ENCODE peak calls at places on chromosomes 16 and 17, in six cellular contexts. One of them, this sample, is unnamed. For H3K4me1, the result is how much of the 10 kb centered on the place peaks cover.

GRCh38 chr16:1789643-1790045 is 3.9 kb downstream of the IGFALS start:
- DNase-seq in GM12878: no peak
- DNase-seq in H1: no peak
- DNase-seq in HepG2: no peak
- DNase-seq in HCT116: no peak
- DNase-seq in K562: no peak
- DNase-seq in this sample: no peak

GRCh38 chr17:18004345-18004744 is 31.7 kb downstream of the DRC3 start:
- DNase-seq in GM12878: no peak
- DNase-seq in H1: no peak
- DNase-seq in HepG2: no peak
- DNase-seq in HCT116: no peak
- DNase-seq in K562: no peak
- DNase-seq in this sample: no peak

GRCh38 chr16:55499951-55500350 is 8.9 kb upstream of the LPCAT2 start:
- DNase-seq in GM12878: no peak
- DNase-seq in H1: peak
- DNase-seq in HepG2: no peak
- DNase-seq in HCT116: peak
- DNase-seq in K562: no peak
- DNase-seq in this sample: no peak

GRCh38 chr17:17757944-17758343 is 76.7 kb downstream of the RAI1 start:
- DNase-seq in GM12878: no peak
- DNase-seq in H1: no peak
- DNase-seq in HepG2: no peak
- DNase-seq in HCT116: no peak
- DNase-seq in K562: no peak
- DNase-seq in this sample: no peak

GRCh38 chr16:50546125-50546524 is 2.1 kb upstream of the NKD1 start:
- DNase-seq in GM12878: no peak
- DNase-seq in H1: no peak
- DNase-seq in HepG2: peak
- DNase-seq in HCT116: no peak
- DNase-seq in K562: no peak
- DNase-seq in this sample: no peak

GRCh38 chr16:380837-381787 is 666 bp downstream of the PGAP6 start:
- DNase-seq in GM12878: no peak
- DNase-seq in H1: peak
- DNase-seq in HepG2: no peak
- DNase-seq in HCT116: no peak
- DNase-seq in K562: peak
- DNase-seq in this sample: no peak

GRCh38 chr17:12492450-12492849 is 173.2 kb upstream of the MYOCD start:
- DNase-seq in GM12878: no peak
- DNase-seq in H1: no peak
- DNase-seq in HepG2: no peak
- DNase-seq in HCT116: no peak
- DNase-seq in K562: no peak
- DNase-seq in this sample: no peak

GRCh38 chr16:84754353-84754856 is 54.6 kb downstream of the USP10 start:
- DNase-seq in GM12878: peak
- DNase-seq in H1: peak
- DNase-seq in HepG2: peak
- DNase-seq in HCT116: peak
- DNase-seq in K562: peak
- DNase-seq in this sample: peak

GRCh38 chr17:75535119-75535537 is 9.6 kb downstream of the LLGL2 start:
- DNase-seq in GM12878: peak
- DNase-seq in H1: no peak
- DNase-seq in HepG2: no peak
- DNase-seq in HCT116: no peak
- DNase-seq in K562: no peak
- DNase-seq in this sample: no peak

GRCh38 chr17:10857976-10858375 is 20.1 kb upstream of the PIRT start:
- DNase-seq in GM12878: no peak
- DNase-seq in H1: no peak
- DNase-seq in HepG2: no peak
- DNase-seq in HCT116: no peak
- DNase-seq in K562: no peak
- DNase-seq in this sample: no peak

GRCh38 chr17:82615084-82616020 is 32.9 kb downstream of the WDR45B start:
- DNase-seq in GM12878: no peak
- DNase-seq in H1: peak
- DNase-seq in HepG2: peak
- DNase-seq in HCT116: no peak
- DNase-seq in K562: no peak
- DNase-seq in this sample: no peak

GRCh38 chr16:89308391-89309333 is 91.2 kb downstream of the ZNF778 start:
- DNase-seq in GM12878: no peak
- DNase-seq in H1: peak
- DNase-seq in HepG2: no peak
- DNase-seq in HCT116: no peak
- DNase-seq in K562: peak
- DNase-seq in this sample: no peak

GRCh38 chr16:85898521-85899442 is at the start of gene IRF8:
- DNase-seq in GM12878: peak
- DNase-seq in H1: peak
- DNase-seq in HepG2: no peak
- DNase-seq in HCT116: no peak
- DNase-seq in K562: no peak
- DNase-seq in this sample: no peak

GRCh38 chr17:76468634-76469010 is 1.2 kb downstream of the AANAT start:
- DNase-seq in GM12878: no peak
- DNase-seq in H1: no peak
- DNase-seq in HepG2: no peak
- DNase-seq in HCT116: no peak
- DNase-seq in K562: no peak
- DNase-seq in this sample: no peak

GRCh38 chr17:74777884-74778490 is 1.8 kb upstream of the NAT9 start:
- DNase-seq in GM12878: no peak
- DNase-seq in H1: no peak
- DNase-seq in HepG2: no peak
- DNase-seq in HCT116: no peak
- DNase-seq in K562: no peak
- DNase-seq in this sample: no peak

GRCh38 chr17:35709874-35710273 is 21.6 kb upstream of the RASL10B start:
- DNase-seq in GM12878: no peak
- DNase-seq in H1: no peak
- DNase-seq in HepG2: no peak
- DNase-seq in HCT116: peak
- DNase-seq in K562: no peak
- DNase-seq in this sample: no peak

GRCh38 chr16:81415757-81416156 is 28.9 kb upstream of the CMIP start:
- DNase-seq in GM12878: no peak
- DNase-seq in H1: no peak
- DNase-seq in HepG2: no peak
- DNase-seq in HCT116: no peak
- DNase-seq in K562: no peak
- DNase-seq in this sample: no peak

GRCh38 chr16:4318171-4318910 is 2.5 kb downstream of the GLIS2 start:
- DNase-seq in GM12878: no peak
- DNase-seq in H1: no peak
- DNase-seq in HepG2: no peak
- DNase-seq in HCT116: no peak
- DNase-seq in K562: no peak
- DNase-seq in this sample: no peak

GRCh38 chr17:58278661-58279015 is 2.1 kb downstream of the MPO start:
- DNase-seq in GM12878: no peak
- DNase-seq in H1: no peak
- DNase-seq in HepG2: no peak
- DNase-seq in HCT116: no peak
- DNase-seq in K562: no peak
- DNase-seq in this sample: no peak

GRCh38 chr17:7988750-7989178 is 13.7 kb upstream of the GUCY2D start:
- DNase-seq in GM12878: peak
- DNase-seq in H1: no peak
- DNase-seq in HepG2: peak
- DNase-seq in HCT116: peak
- DNase-seq in K562: peak
- DNase-seq in this sample: peak

GRCh38 chr16:88906535-88907105 is 40.2 kb upstream of the PABPN1L start:
- DNase-seq in GM12878: no peak
- DNase-seq in H1: no peak
- DNase-seq in HepG2: no peak
- DNase-seq in HCT116: no peak
- DNase-seq in K562: no peak
- DNase-seq in this sample: no peak

GRCh38 chr17:57113656-57114055 is 28.6 kb downstream of the AKAP1 start:
- DNase-seq in GM12878: no peak
- DNase-seq in H1: no peak
- DNase-seq in HepG2: peak
- DNase-seq in HCT116: no peak
- DNase-seq in K562: no peak
- DNase-seq in this sample: no peak
- H3K4me1 ChIP-seq in GM12878: under half
- H3K4me1 ChIP-seq in H1: under half
- H3K4me1 ChIP-seq in HepG2: under half
- H3K4me1 ChIP-seq in HCT116: under half
- H3K4me1 ChIP-seq in K562: under half
- H3K4me1 ChIP-seq in this sample: under half

GRCh38 chr17:30517786-30518185 is 40.6 kb downstream of the GOSR1 start:
- DNase-seq in GM12878: no peak
- DNase-seq in H1: no peak
- DNase-seq in HepG2: no peak
- DNase-seq in HCT116: no peak
- DNase-seq in K562: no peak
- DNase-seq in this sample: no peak

GRCh38 chr17:30520436-30520835 is 43.2 kb downstream of the GOSR1 start:
- DNase-seq in GM12878: no peak
- DNase-seq in H1: no peak
- DNase-seq in HepG2: no peak
- DNase-seq in HCT116: no peak
- DNase-seq in K562: no peak
- DNase-seq in this sample: no peak

GRCh38 chr17:30519166-30519565 is 42.0 kb downstream of the GOSR1 start:
- DNase-seq in GM12878: no peak
- DNase-seq in H1: no peak
- DNase-seq in HepG2: no peak
- DNase-seq in HCT116: no peak
- DNase-seq in K562: no peak
- DNase-seq in this sample: no peak

GRCh38 chr17:30520882-30521281 is 43.7 kb downstream of the GOSR1 start:
- DNase-seq in GM12878: no peak
- DNase-seq in H1: no peak
- DNase-seq in HepG2: no peak
- DNase-seq in HCT116: no peak
- DNase-seq in K562: no peak
- DNase-seq in this sample: no peak

DNA sequence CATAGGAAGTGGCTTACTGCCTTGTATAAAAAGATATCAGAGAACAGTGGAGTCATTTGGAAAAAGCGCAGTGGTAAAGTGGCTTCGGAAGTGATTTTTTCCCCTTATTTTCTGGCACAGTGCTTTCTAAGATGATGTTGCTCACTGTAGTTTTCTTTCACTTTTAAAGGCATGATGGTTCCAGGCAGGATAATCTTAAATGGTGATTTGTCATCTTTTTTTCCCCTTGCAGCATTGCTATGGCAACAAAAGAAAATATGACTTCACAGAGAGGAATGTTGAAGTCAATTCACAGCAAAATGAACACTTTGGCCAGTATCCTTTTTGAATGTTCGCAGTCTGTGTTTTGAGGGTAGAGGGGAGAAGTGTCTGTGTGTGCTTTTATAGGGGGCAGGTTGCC is 42.5 kb downstream of the GOSR1 start:
- DNase-seq in GM12878: no peak
- DNase-seq in H1: no peak
- DNase-seq in HepG2: no peak
- DNase-seq in HCT116: no peak
- DNase-seq in K562: no peak
- DNase-seq in this sample: no peak
- TF ChIP-seq ZNF274 in GM12878: no peak
- TF ChIP-seq ZNF274 in H1: no peak
- TF ChIP-seq ZNF274 in HepG2: no peak
- TF ChIP-seq ZNF274 in HCT116: no peak
- TF ChIP-seq ZNF274 in K562: no peak
- TF ChIP-seq ZNF274 in this sample: no peak

DNA sequence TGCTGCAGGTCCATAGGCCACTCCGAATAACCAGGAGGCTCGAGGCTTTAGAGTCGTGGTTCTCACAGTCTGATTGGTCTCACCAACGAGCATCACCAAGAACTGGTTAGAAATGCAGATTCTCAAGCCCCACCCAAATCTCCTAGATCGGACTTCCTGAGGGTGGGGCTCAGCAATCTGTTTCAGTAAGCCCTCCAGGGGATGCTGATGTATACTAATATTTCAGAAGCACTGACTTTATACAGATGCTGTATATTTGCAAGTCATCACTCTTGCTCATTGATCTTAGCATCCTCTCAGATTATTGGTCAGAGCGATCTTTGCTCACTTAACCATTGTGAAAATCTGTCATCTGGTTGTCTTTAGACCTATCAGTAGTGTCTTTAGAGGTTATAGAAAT is 4.4 kb upstream of the VAC14 start:
- DNase-seq in GM12878: no peak
- DNase-seq in H1: no peak
- DNase-seq in HepG2: no peak
- DNase-seq in HCT116: no peak
- DNase-seq in K562: no peak
- DNase-seq in this sample: no peak
- TF ChIP-seq YY1 in GM12878: no peak
- TF ChIP-seq YY1 in H1: no peak
- TF ChIP-seq YY1 in HepG2: no peak
- TF ChIP-seq YY1 in HCT116: no peak
- TF ChIP-seq YY1 in K562: no peak
- TF ChIP-seq YY1 in this sample: no peak

GRCh38 chr17:78651551-78651950 is 74.4 kb upstream of the DNAH17 start:
- DNase-seq in GM12878: no peak
- DNase-seq in H1: no peak
- DNase-seq in HepG2: no peak
- DNase-seq in HCT116: no peak
- DNase-seq in K562: no peak
- DNase-seq in this sample: no peak

GRCh38 chr17:78654230-78654824 is 77.1 kb upstream of the DNAH17 start:
- DNase-seq in GM12878: no peak
- DNase-seq in H1: no peak
- DNase-seq in HepG2: no peak
- DNase-seq in HCT116: no peak
- DNase-seq in K562: no peak
- DNase-seq in this sample: no peak

GRCh38 chr17:78653382-78653781 is 76.2 kb upstream of the DNAH17 start:
- DNase-seq in GM12878: no peak
- DNase-seq in H1: no peak
- DNase-seq in HepG2: no peak
- DNase-seq in HCT116: no peak
- DNase-seq in K562: no peak
- DNase-seq in this sample: no peak

GRCh38 chr17:78652024-78652423 is 74.8 kb upstream of the DNAH17 start:
- DNase-seq in GM12878: no peak
- DNase-seq in H1: no peak
- DNase-seq in HepG2: no peak
- DNase-seq in HCT116: no peak
- DNase-seq in K562: no peak
- DNase-seq in this sample: no peak

DNA sequence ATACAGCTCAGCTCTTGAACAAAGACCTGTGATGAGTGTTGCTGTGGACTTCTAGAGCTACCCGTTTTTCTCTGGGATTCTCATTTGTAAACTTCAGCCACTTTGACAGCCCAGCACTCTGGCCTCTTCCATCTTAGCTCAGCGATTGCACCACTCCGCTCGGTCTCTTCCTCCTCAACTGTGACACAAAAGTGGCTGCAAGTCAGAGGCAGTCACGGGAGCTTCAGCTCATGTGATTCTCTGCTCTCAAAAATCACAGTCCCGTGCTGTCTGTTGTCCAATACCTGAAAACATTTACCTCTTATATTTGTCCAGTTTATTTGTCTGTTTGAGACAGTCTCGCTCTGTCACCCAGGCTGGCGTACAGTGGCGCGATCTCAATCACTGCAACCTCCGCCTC is 75.7 kb upstream of the DNAH17 start:
- DNase-seq in GM12878: no peak
- DNase-seq in H1: no peak
- DNase-seq in HepG2: no peak
- DNase-seq in HCT116: no peak
- DNase-seq in K562: no peak
- DNase-seq in this sample: no peak
- H3K4me1 ChIP-seq in GM12878: under half
- H3K4me1 ChIP-seq in H1: under half
- H3K4me1 ChIP-seq in HepG2: half or more
- H3K4me1 ChIP-seq in HCT116: under half
- H3K4me1 ChIP-seq in K562: under half
- H3K4me1 ChIP-seq in this sample: under half